ENCODE peak calls at places on chromosome 4, in nine cellular contexts. T is iris pigment epithelial cell, W is progenitor cell of endocrine pancreas, N is adipocyte, I is pancreas, X is astrocyte of the spinal cord, Q is amniotic stem cell, K is G401, Y is NCI-H1694. C is an unnamed sample.

GRCh38 chr4:1808396-1808795 is 15.3 kb downstream of the FGFR3 start:
- DNase-seq in T (no peak), W (no peak), N (no peak), I (no peak), X (no peak), Q (no peak), K (no peak), Y (no peak), C (no peak)

GRCh38 chr4:96102541-96103018 is 262.7 kb downstream of the PDHA2 start:
- DNase-seq in T (peak; percentile 47), W (no peak), N (peak; percentile 23), I (no peak), X (peak; percentile 68), Q (no peak), K (no peak), Y (no peak), C (no peak)

GRCh38 chr4:47696823-47697222 is 141.0 kb downstream of the CORIN start:
- DNase-seq in T (no peak), W (no peak), N (no peak), I (no peak), X (no peak), Q (no peak), K (no peak), Y (no peak), C (no peak)

GRCh38 chr4:110287130-110287529 is 88.7 kb upstream of the ELOVL6 start:
- DNase-seq in T (peak; percentile 91), W (no peak), N (peak; percentile 94), I (no peak), X (peak; percentile 83), Q (peak; percentile 73), K (no peak), Y (no peak), C (peak; percentile 55)

GRCh38 chr4:165027762-165028402 is 3.9 kb upstream of the TRIM60 start:
- DNase-seq in T (no peak), W (no peak), N (no peak), I (no peak), X (no peak), Q (no peak), K (no peak), Y (no peak), C (no peak)

GRCh38 chr4:143338313-143338712 is 1.6 kb downstream of the GAB1 start:
- DNase-seq in T (no peak), W (no peak), N (no peak), I (no peak), X (peak; percentile 9), Q (no peak), K (no peak), Y (no peak), C (no peak)

GRCh38 chr4:7391637-7392437 is 42.9 kb downstream of the PSAPL1 start:
- DNase-seq in T (no peak), W (no peak), N (no peak), I (peak; percentile 38), X (no peak), Q (no peak), K (no peak), Y (no peak), C (no peak)

GRCh38 chr4:168723020-168723419 is 226.2 kb downstream of the PALLD start:
- DNase-seq in T (peak; percentile 69), W (no peak), N (peak; percentile 50), I (no peak), X (peak; percentile 83), Q (no peak), K (no peak), Y (no peak), C (no peak)

GRCh38 chr4:57109847-57110634 is at the start of gene IGFBP7:
- DNase-seq in T (peak; percentile 67), W (peak; percentile 28), N (peak; percentile 84), I (peak; percentile 71), X (peak; percentile 60), Q (peak; percentile 43), K (no peak), Y (no peak), C (peak; percentile 12)

GRCh38 chr4:100681289-100681688 is 163.5 kb upstream of the EMCN start:
- DNase-seq in T (no peak), W (no peak), N (no peak), I (no peak), X (no peak), Q (no peak), K (no peak), Y (no peak), C (no peak)

GRCh38 chr4:70452946-70453345 is 19.1 kb upstream of the MUC7 start:
- DNase-seq in T (no peak), W (no peak), N (no peak), I (no peak), X (no peak), Q (no peak), K (no peak), Y (no peak), C (no peak)

GRCh38 chr4:15344041-15344440 is 83.8 kb upstream of the C1QTNF7 start:
- DNase-seq in T (peak; percentile 86), W (no peak), N (peak; percentile 82), I (no peak), X (peak; percentile 52), Q (no peak), K (no peak), Y (no peak), C (no peak)

GRCh38 chr4:139633195-139633594 is 32.4 kb upstream of the MGST2 start:
- DNase-seq in T (no peak), W (no peak), N (no peak), I (no peak), X (no peak), Q (no peak), K (no peak), Y (no peak), C (no peak)

GRCh38 chr4:84855774-84856173 is 110.7 kb downstream of the WDFY3 start:
- DNase-seq in T (no peak), W (no peak), N (no peak), I (no peak), X (peak; percentile 29), Q (no peak), K (peak; percentile 69), Y (no peak), C (no peak)

GRCh38 chr4:147590249-147590920 is 26.8 kb upstream of the TMEM184C start:
- DNase-seq in T (peak; percentile 78), W (peak; percentile 44), N (peak; percentile 89), I (peak; percentile 58), X (peak; percentile 85), Q (peak; percentile 37), K (peak; percentile 33), Y (peak; percentile 31), C (peak; percentile 30)

GRCh38 chr4:152408514-152409327 is 127.2 kb downstream of the FBXW7 start:
- DNase-seq in T (peak; percentile 58), W (no peak), N (peak; percentile 64), I (no peak), X (peak; percentile 29), Q (no peak), K (peak; percentile 42), Y (peak; percentile 28), C (no peak)

GRCh38 chr4:169159614-169160013 is 111.1 kb downstream of the SH3RF1 start:
- DNase-seq in T (peak; percentile 83), W (no peak), N (peak; percentile 82), I (no peak), X (peak; percentile 75), Q (peak; percentile 23), K (no peak), Y (no peak), C (no peak)

GRCh38 chr4:153273736-153274135 is 69.5 kb downstream of the TRIM2 start:
- DNase-seq in T (no peak), W (no peak), N (no peak), I (no peak), X (no peak), Q (no peak), K (no peak), Y (no peak), C (no peak)

GRCh38 chr4:152436384-152436783 is 99.5 kb downstream of the FBXW7 start:
- DNase-seq in T (no peak), W (no peak), N (no peak), I (no peak), X (no peak), Q (no peak), K (no peak), Y (no peak), C (no peak)

GRCh38 chr4:185039508-185040273 is 21.4 kb downstream of the HELT start:
- DNase-seq in T (peak; percentile 66), W (no peak), N (peak; percentile 85), I (no peak), X (peak; percentile 73), Q (peak; percentile 16), K (peak; percentile 71), Y (peak; percentile 10), C (peak; percentile 52)

GRCh38 chr4:108533245-108533844 is 87.0 kb upstream of the RPL34 start:
- DNase-seq in T (peak; percentile 29), W (no peak), N (no peak), I (no peak), X (no peak), Q (no peak), K (no peak), Y (no peak), C (no peak)